ENCODE peak calls at places on chromosomes 16 and 17, in eight cellular contexts. F is H9; T is GM03348; J is dermis microvascular lymphatic vessel endothelial cell; D is stimulated activated CD4-positive, alpha-beta T cell treated with anti-CD3 and anti-CD28 coated beads, TNF-alpha, amount 100 ng/mL, for 1 hour; O is lung; K is right cardiac atrium; V is PC-3. Y is an unnamed sample.

GRCh38 chr17:35341465-35341992 is 31.9 kb downstream of the SLFN11 start:
- DNase-seq in F (no peak), T (no peak), J (no peak), D (no peak), O (no peak), K (no peak), V (no peak), Y (no peak)

GRCh38 chr17:3012926-3013581 is 50.4 kb downstream of the OR1D5 start:
- DNase-seq in F (peak), T (peak), J (peak), D (peak), O (peak), K (peak), V (peak), Y (peak)

GRCh38 chr17:47244697-47245096 is 8.9 kb upstream of the ITGB3 start:
- DNase-seq in F (no peak), T (no peak), J (no peak), D (no peak), O (no peak), K (no peak), V (no peak), Y (peak)

GRCh38 chr17:36148559-36149295 is 27.7 kb downstream of the TBC1D3B start:
- DNase-seq in F (peak), T (peak), J (peak), D (peak), O (peak), K (peak), V (peak), Y (peak)

GRCh38 chr17:59355030-59355694 is 23.7 kb downstream of the YPEL2 start:
- DNase-seq in F (no peak), T (no peak), J (no peak), D (no peak), O (no peak), K (no peak), V (peak), Y (no peak)

GRCh38 chr16:66365588-66365987 is 903 bp upstream of the CDH5 start:
- DNase-seq in F (no peak), T (no peak), J (peak), D (no peak), O (no peak), K (peak), V (peak), Y (peak)

GRCh38 chr17:48597492-48597774 is 3.9 kb upstream of the HOXB5 start:
- DNase-seq in F (no peak), T (no peak), J (no peak), D (no peak), O (no peak), K (no peak), V (no peak), Y (no peak)

GRCh38 chr16:22220714-22221113 is 14.6 kb downstream of the EEF2K start:
- DNase-seq in F (no peak), T (no peak), J (no peak), D (no peak), O (no peak), K (peak), V (no peak), Y (peak)

GRCh38 chr17:63263053-63263452 is 183.1 kb downstream of the CYB561 start:
- DNase-seq in F (no peak), T (no peak), J (no peak), D (no peak), O (no peak), K (no peak), V (no peak), Y (no peak)

GRCh38 chr17:28993013-28993600 is 12.7 kb downstream of the SEZ6 start:
- DNase-seq in F (no peak), T (no peak), J (no peak), D (no peak), O (no peak), K (no peak), V (no peak), Y (no peak)

GRCh38 chr16:7340938-7341337 is 8.3 kb downstream of the RBFOX1 start:
- DNase-seq in F (no peak), T (no peak), J (no peak), D (no peak), O (no peak), K (no peak), V (no peak), Y (no peak)

GRCh38 chr16:9820481-9821246 is 361.6 kb downstream of the GRIN2A start:
- DNase-seq in F (peak), T (no peak), J (no peak), D (no peak), O (no peak), K (no peak), V (no peak), Y (no peak)

GRCh38 chr17:60941028-60941427 is 263.4 kb downstream of the BCAS3 start:
- DNase-seq in F (no peak), T (peak), J (peak), D (no peak), O (peak), K (peak), V (no peak), Y (peak)

GRCh38 chr17:74981979-74982662 is 5.3 kb upstream of the CDR2L start:
- DNase-seq in F (peak), T (peak), J (peak), D (peak), O (peak), K (peak), V (peak), Y (peak)

GRCh38 chr16:50297301-50298074 is 31.1 kb downstream of the ADCY7 start:
- DNase-seq in F (peak), T (no peak), J (peak), D (no peak), O (no peak), K (no peak), V (no peak), Y (no peak)

GRCh38 chr16:4327782-4328579 is 12.1 kb downstream of the GLIS2 start:
- DNase-seq in F (peak), T (peak), J (peak), D (no peak), O (peak), K (peak), V (no peak), Y (peak)

GRCh38 chr16:27221576-27222498 is 18.5 kb downstream of the KDM8 start:
- DNase-seq in F (no peak), T (peak), J (no peak), D (no peak), O (no peak), K (peak), V (no peak), Y (peak)

GRCh38 chr17:65662166-65662565 is 100.7 kb upstream of the AXIN2 start:
- DNase-seq in F (no peak), T (peak), J (no peak), D (no peak), O (no peak), K (no peak), V (no peak), Y (peak)

GRCh38 chr17:38428643-38429371 is 543 bp downstream of the ARHGAP23 start:
- DNase-seq in F (peak), T (peak), J (peak), D (no peak), O (no peak), K (peak), V (peak), Y (peak)

GRCh38 chr17:66542967-66543525 is 240.6 kb downstream of the PRKCA start:
- DNase-seq in F (no peak), T (peak), J (peak), D (no peak), O (no peak), K (no peak), V (peak), Y (peak)